ENCODE peak calls at places on chromosome 15, in four cellular contexts. B is WTC11, U is K562, I is HepG2. F is an unnamed sample.

GRCh38 chr15:75422554-75422953 is 28.9 kb downstream of the SIN3A start:
- DNase-seq in U (no peak), B (no peak), I (no peak), F (no peak)

GRCh38 chr15:51227967-51228783 is 110.2 kb downstream of the CYP19A1 start:
- DNase-seq in B (no peak), I (peak; percentile 24), U (peak; percentile 74), F (no peak)

GRCh38 chr15:91660174-91660649 is 193.3 kb upstream of the SLCO3A1 start:
- DNase-seq in I (no peak), B (peak; percentile 20), U (no peak), F (no peak)

GRCh38 chr15:77974416-77975331 is 102.8 kb downstream of the TBC1D2B start:
- DNase-seq in I (no peak), B (no peak), U (no peak), F (no peak)

GRCh38 chr15:80679167-80679804 is 15.8 kb upstream of the ABHD17C start:
- DNase-seq in B (no peak), U (no peak), I (no peak), F (no peak)

GRCh38 chr15:66701422-66702034 is 508 bp upstream of the SMAD6 start:
- DNase-seq in B (peak; percentile 56), I (peak; percentile 42), U (no peak), F (peak; percentile 61)

GRCh38 chr15:31437686-31438085 is 111.1 kb downstream of the KLF13 start:
- DNase-seq in B (no peak), I (no peak), U (no peak), F (no peak)

GRCh38 chr15:48719668-48720067 is 74.2 kb upstream of the FBN1 start:
- DNase-seq in U (peak; percentile 45), I (no peak), B (no peak), F (no peak)

GRCh38 chr15:40070166-40070557 is 31.2 kb upstream of the SRP14 start:
- DNase-seq in I (no peak), U (no peak), B (no peak), F (no peak)

GRCh38 chr15:58551764-58552504 is 120.1 kb downstream of the LIPC start:
- DNase-seq in I (peak; percentile 94), U (peak; percentile 43), B (no peak), F (no peak)

GRCh38 chr15:64773606-64774555 is 1.5 kb downstream of the RBPMS2 start:
- DNase-seq in I (no peak), B (no peak), U (no peak), F (no peak)

GRCh38 chr15:56244237-56244810 is 645 bp upstream of the RFX7 start:
- DNase-seq in B (peak; percentile 46), I (peak; percentile 82), U (peak; percentile 47), F (peak; percentile 41)

GRCh38 chr15:45456212-45457106 is 66.1 kb downstream of the SLC30A4 start:
- DNase-seq in I (peak; percentile 65), U (peak; percentile 65), B (no peak), F (peak; percentile 14)

GRCh38 chr15:60223161-60223560 is 174.6 kb downstream of the ANXA2 start:
- DNase-seq in I (no peak), B (no peak), U (no peak), F (no peak)

GRCh38 chr15:74815121-74815933 is 2.7 kb downstream of the LMAN1L start:
- DNase-seq in I (no peak), U (no peak), B (no peak), F (no peak)

GRCh38 chr15:67156426-67156825 is 91.0 kb downstream of the SMAD3 start:
- DNase-seq in B (no peak), U (no peak), I (no peak), F (no peak)

GRCh38 chr15:68511073-68511991 is 67.5 kb upstream of the CORO2B start:
- DNase-seq in I (no peak), U (no peak), B (no peak), F (no peak)

GRCh38 chr15:92638709-92639365 is 16.7 kb downstream of the FAM174B start:
- DNase-seq in U (no peak), I (no peak), B (no peak), F (no peak)

GRCh38 chr15:79209690-79210089 is 72.8 kb upstream of the ANKRD34C start:
- DNase-seq in I (no peak), B (peak; percentile 67), U (peak; percentile 22), F (no peak)

GRCh38 chr15:91992940-91993339 is 139.4 kb downstream of the SLCO3A1 start:
- DNase-seq in B (no peak), I (no peak), U (no peak), F (no peak)

GRCh38 chr15:95567686-95568085 is 762.8 kb upstream of the NR2F2 start:
- DNase-seq in B (no peak), U (no peak), I (no peak), F (no peak)

GRCh38 chr15:33207646-33208045 is 13.1 kb upstream of the FMN1 start:
- DNase-seq in B (no peak), U (no peak), I (no peak), F (no peak)

GRCh38 chr15:33200903-33201302 is 6.4 kb upstream of the FMN1 start:
- DNase-seq in B (no peak), I (no peak), U (no peak), F (no peak)

GRCh38 chr15:33206366-33206765 is 11.9 kb upstream of the FMN1 start:
- DNase-seq in B (no peak), I (no peak), U (no peak), F (no peak)

GRCh38 chr15:33201376-33202189 is 7.1 kb upstream of the FMN1 start:
- DNase-seq in U (no peak), B (peak; percentile 49), I (peak; percentile 76), F (peak; percentile 13)

DNA sequence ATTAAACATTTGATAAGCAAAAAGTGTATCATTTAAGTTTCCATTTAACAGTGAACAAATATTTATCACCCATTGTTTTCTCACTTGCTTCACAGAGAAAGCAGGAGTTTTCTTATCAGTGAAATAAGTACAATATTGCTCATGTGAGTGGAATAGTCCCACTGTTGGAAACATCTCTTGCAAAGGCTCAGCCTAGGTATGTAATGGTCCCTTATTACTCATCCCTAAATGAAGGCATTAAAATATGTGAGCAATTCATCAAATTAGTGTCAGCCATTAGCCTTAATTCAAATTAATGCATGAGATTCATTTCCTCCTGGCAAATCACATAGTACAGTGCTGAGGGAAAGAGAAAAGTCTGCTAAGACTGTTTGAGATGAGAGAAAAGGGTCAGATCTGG is 9.6 kb upstream of the FMN1 start:
- DNase-seq in U (no peak), I (no peak), B (no peak), F (no peak)
- TF ChIP-seq ELF4 in U (no peak), I (no peak), B (no peak), F (no peak)

DNA sequence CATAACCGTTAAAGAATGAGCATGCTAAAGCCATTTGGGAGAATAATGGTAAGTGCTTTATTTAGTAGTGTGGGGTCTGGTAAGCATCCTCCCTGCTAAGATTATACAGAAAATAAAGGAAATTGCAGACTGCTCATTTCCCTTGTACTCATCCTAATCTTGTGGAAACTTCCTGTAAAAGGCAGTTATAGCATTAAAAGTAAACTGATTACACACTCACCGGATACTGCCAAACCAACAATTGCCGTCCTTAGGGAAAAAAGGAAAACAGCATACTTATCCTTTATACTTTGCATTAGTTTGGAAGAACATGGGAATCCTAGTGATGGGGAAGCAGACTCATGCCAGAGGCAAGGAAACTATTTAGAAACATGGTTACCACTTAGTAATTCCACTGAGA is 5.3 kb upstream of the SPRED1 start:
- DNase-seq in U (no peak), B (no peak), I (no peak), F (no peak)
- TF ChIP-seq ELF4 in U (no peak), B (no peak), I (no peak), F (no peak)

GRCh38 chr15:63640146-63640545 is 43.0 kb downstream of the FBXL22 start:
- DNase-seq in U (no peak), B (no peak), I (no peak), F (no peak)
- TF ChIP-seq ELF4 in U (no peak), B (no peak), I (no peak), F (no peak)

DNA sequence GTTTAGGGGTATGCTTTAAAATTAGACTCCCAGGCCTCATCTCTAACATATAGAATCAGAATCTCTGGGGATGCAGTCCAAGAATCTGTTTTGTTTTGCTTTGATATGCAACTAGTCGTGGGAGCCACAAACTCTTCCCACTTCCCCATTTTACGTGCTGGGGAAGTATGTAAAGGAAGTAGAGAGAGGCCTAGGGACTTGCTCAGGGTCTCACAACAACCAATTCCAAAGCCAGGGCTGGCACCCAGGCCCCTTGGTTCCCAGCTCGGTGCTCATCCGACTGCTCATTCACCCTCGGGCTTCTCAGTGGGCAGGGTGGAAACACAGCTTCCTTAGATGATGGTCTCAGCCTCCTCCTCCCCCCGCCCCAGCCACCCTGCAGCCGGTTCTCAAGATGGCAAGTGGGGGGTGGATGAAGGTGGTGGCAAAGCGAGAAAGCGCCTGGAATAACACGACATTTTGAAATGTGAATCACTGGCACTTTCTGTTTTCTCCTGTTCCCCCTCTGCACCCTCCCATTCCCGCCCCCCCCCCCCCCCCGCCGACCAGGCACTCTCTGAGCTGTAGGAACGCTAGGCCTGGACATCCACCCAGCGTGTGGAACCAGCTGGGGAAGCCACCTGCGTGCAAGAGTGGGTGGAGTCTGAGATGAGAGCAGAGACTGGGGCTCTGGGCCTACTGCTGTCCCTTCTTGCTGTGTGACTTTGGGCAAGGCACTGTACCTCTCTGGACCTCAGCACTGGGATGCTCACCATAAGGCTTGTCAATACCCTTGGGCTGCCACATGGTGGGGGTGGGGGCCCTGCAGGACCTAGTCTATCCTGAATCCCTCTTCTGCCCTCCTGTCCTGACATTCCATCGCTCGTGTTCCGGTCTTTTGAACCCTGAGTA is 214.5 kb downstream of the RPLP1 start:
- DNase-seq in U (no peak), B (no peak), I (no peak), F (no peak)
- TF ChIP-seq ELF4 in U (no peak), B (no peak), I (no peak), F (no peak)

GRCh38 chr15:29345549-29346525 is 76.2 kb upstream of the NSMCE3 start:
- DNase-seq in U (no peak), B (peak; percentile 74), I (no peak), F (no peak)

GRCh38 chr15:29342201-29342600 is 72.6 kb upstream of the NSMCE3 start:
- DNase-seq in I (no peak), B (no peak), U (no peak), F (no peak)

GRCh38 chr15:29344474-29344873 is 74.9 kb upstream of the NSMCE3 start:
- DNase-seq in U (no peak), B (no peak), I (no peak), F (no peak)

GRCh38 chr15:29346998-29347397 is 77.4 kb upstream of the NSMCE3 start:
- DNase-seq in B (no peak), I (no peak), U (no peak), F (no peak)

GRCh38 chr15:29343229-29343628 is 73.6 kb upstream of the NSMCE3 start:
- DNase-seq in B (no peak), I (no peak), U (no peak), F (no peak)
- TF ChIP-seq ELF4 in B (no peak), I (no peak), U (no peak), F (no peak)

F was measured in HEK293T.